ENCODE peak calls at places on chromosomes 12 and 14, in seven cellular contexts. H is type B pancreatic cell; V is CD4-positive, CD25-positive, alpha-beta regulatory T cell; L is KBM-7; K is germinal center; G is nucleus accumbens; P is ureter. N is an unnamed sample.

GRCh38 chr14:52755607-52756316 is 25.8 kb downstream of the STYX start:
- DNase-seq in H (no peak), V (no peak), L (no peak), K (no peak), G (no peak), P (no peak), N (no peak)

GRCh38 chr12:6691473-6691872 is 2.3 kb upstream of the ZNF384 start:
- DNase-seq in H (no peak), V (no peak), L (no peak), K (no peak), G (no peak), P (no peak), N (no peak)

GRCh38 chr12:106801830-106802561 is 27.5 kb downstream of the RIC8B start:
- DNase-seq in H (no peak), V (no peak), L (no peak), K (no peak), G (no peak), P (no peak), N (no peak)

GRCh38 chr14:99318091-99318958 is 46.3 kb upstream of the BCL11B start:
- DNase-seq in H (no peak), V (no peak), L (no peak), K (no peak), G (no peak), P (no peak), N (no peak)

GRCh38 chr14:37428954-37429353 is 166.1 kb downstream of the FOXA1 start:
- DNase-seq in H (no peak), V (no peak), L (no peak), K (no peak), G (no peak), P (no peak), N (no peak)

GRCh38 chr12:1875608-1876007 is 42.8 kb downstream of the CACNA2D4 start:
- DNase-seq in H (peak), V (no peak), L (no peak), K (no peak), G (no peak), P (no peak), N (no peak)

GRCh38 chr12:34391771-34392581 is 369.7 kb downstream of the ALG10 start:
- DNase-seq in H (peak), V (no peak), L (no peak), K (no peak), G (no peak), P (peak), N (no peak)

GRCh38 chr12:13864081-13864673 is 117.2 kb downstream of the GRIN2B start:
- DNase-seq in H (peak), V (peak), L (peak), K (peak), G (peak), P (peak), N (peak)

GRCh38 chr12:28313631-28314030 is 123.4 kb downstream of the CCDC91 start:
- DNase-seq in H (no peak), V (no peak), L (no peak), K (no peak), G (no peak), P (no peak), N (no peak)

GRCh38 chr14:68718033-68718725 is 74.7 kb downstream of the ZFP36L1 start:
- DNase-seq in H (no peak), V (peak), L (no peak), K (peak), G (no peak), P (no peak), N (no peak)

GRCh38 chr12:111284709-111285108 is 84.2 kb downstream of the PHETA1 start:
- DNase-seq in H (no peak), V (no peak), L (no peak), K (no peak), G (no peak), P (no peak), N (no peak)

GRCh38 chr12:93221841-93222240 is 155.9 kb upstream of the NUDT4 start:
- DNase-seq in H (no peak), V (no peak), L (no peak), K (no peak), G (peak), P (no peak), N (no peak)

GRCh38 chr14:71242237-71242748 is 335.0 kb downstream of the PCNX1 start:
- DNase-seq in H (no peak), V (no peak), L (no peak), K (no peak), G (no peak), P (no peak), N (no peak)

GRCh38 chr14:69713127-69713800 is 53.7 kb upstream of the SRSF5 start:
- DNase-seq in H (no peak), V (no peak), L (peak), K (no peak), G (no peak), P (peak), N (no peak)

GRCh38 chr12:65826513-65827171 is 2.4 kb downstream of the HMGA2 start:
- DNase-seq in H (no peak), V (no peak), L (peak), K (no peak), G (no peak), P (no peak), N (no peak)

GRCh38 chr12:48237048-48237630 is 34.0 kb upstream of the OR10AD1 start:
- DNase-seq in H (no peak), V (no peak), L (no peak), K (no peak), G (no peak), P (no peak), N (no peak)

GRCh38 chr14:76465651-76466050 is 89.7 kb downstream of the ESRRB start:
- DNase-seq in H (no peak), V (no peak), L (no peak), K (no peak), G (no peak), P (no peak), N (no peak)

GRCh38 chr12:129401572-129401971 is 502.3 kb downstream of the TMEM132D start:
- DNase-seq in H (no peak), V (no peak), L (no peak), K (no peak), G (no peak), P (no peak), N (no peak)

GRCh38 chr12:104957388-104958008 is 592 bp downstream of the SLC41A2 start:
- DNase-seq in H (no peak), V (peak), L (peak), K (peak), G (no peak), P (no peak), N (no peak)

GRCh38 chr12:79407671-79408622 is 282.8 kb downstream of the PAWR start:
- DNase-seq in H (no peak), V (peak), L (peak), K (peak), G (no peak), P (peak), N (peak)

GRCh38 chr12:119328111-119328510 is 6.4 kb upstream of the CCDC60 start:
- DNase-seq in H (no peak), V (no peak), L (peak), K (peak), G (no peak), P (no peak), N (no peak)

GRCh38 chr14:104105071-104105821 is 19.7 kb downstream of the ASPG start:
- DNase-seq in H (no peak), V (no peak), L (no peak), K (no peak), G (no peak), P (no peak), N (no peak)

GRCh38 chr12:25502071-25502555 is 51.0 kb downstream of the LMNTD1 start:
- DNase-seq in H (no peak), V (no peak), L (no peak), K (no peak), G (no peak), P (no peak), N (no peak)

GRCh38 chr12:50132505-50133135 is 20.6 kb downstream of the COX14 start:
- DNase-seq in H (no peak), V (peak), L (peak), K (no peak), G (no peak), P (no peak), N (peak)

GRCh38 chr14:28755198-28755794 is 11.3 kb upstream of the FOXG1 start:
- DNase-seq in H (no peak), V (no peak), L (no peak), K (no peak), G (no peak), P (no peak), N (no peak)

GRCh38 chr12:52521175-52521574 is 981 bp upstream of the KRT5 start:
- DNase-seq in H (peak), V (no peak), L (no peak), K (no peak), G (no peak), P (no peak), N (no peak)

GRCh38 chr12:44078273-44078672 is 242.4 kb downstream of the TMEM117 start:
- DNase-seq in H (no peak), V (no peak), L (no peak), K (no peak), G (no peak), P (no peak), N (no peak)

N was measured in naive B cell.